ENCODE peak calls at places on chromosomes 16 and 17, in six cellular contexts. C is omental fat pad, M is fibroblast of mammary gland, S is astrocyte of the cerebellum, O is Calu3, G is nucleus accumbens. Z is an unnamed sample.

GRCh38 chr16:23485841-23486240 is 24.5 kb downstream of the GGA2 start:
- DNase-seq in C (no peak), M (no peak), S (no peak), O (no peak), G (no peak), Z (no peak)

GRCh38 chr17:77498056-77498785 is 357.5 kb downstream of the SEC14L1 start:
- DNase-seq in C (peak), M (no peak), S (no peak), O (no peak), G (no peak), Z (no peak)

GRCh38 chr16:57609541-57610401 is 18.7 kb upstream of the ADGRG1 start:
- DNase-seq in C (no peak), M (no peak), S (no peak), O (no peak), G (no peak), Z (no peak)

GRCh38 chr16:4911831-4912422 is 25.0 kb downstream of the PPL start:
- DNase-seq in C (no peak), M (no peak), S (no peak), O (no peak), G (no peak), Z (no peak)

GRCh38 chr17:69474171-69474831 is 59.8 kb downstream of the MAP2K6 start:
- DNase-seq in C (no peak), M (peak), S (no peak), O (no peak), G (no peak), Z (no peak)

GRCh38 chr17:31493656-31494155 is 102.2 kb downstream of the RAB11FIP4 start:
- DNase-seq in C (no peak), M (no peak), S (no peak), O (no peak), G (no peak), Z (no peak)

GRCh38 chr17:42287305-42288077 is 807 bp upstream of the STAT5A start:
- DNase-seq in C (peak), M (peak), S (no peak), O (no peak), G (no peak), Z (no peak)

GRCh38 chr16:30509081-30509480 is 17.3 kb downstream of the ZNF768 start:
- DNase-seq in C (no peak), M (no peak), S (no peak), O (no peak), G (no peak), Z (no peak)

GRCh38 chr17:75589017-75589918 is 1.7 kb downstream of the MYO15B start:
- DNase-seq in C (peak), M (peak), S (peak), O (peak), G (peak), Z (no peak)

GRCh38 chr17:36749493-36749892 is 148.1 kb downstream of the MRM1 start:
- DNase-seq in C (no peak), M (no peak), S (no peak), O (no peak), G (no peak), Z (no peak)

GRCh38 chr17:62717589-62718342 is 90.3 kb downstream of the MRC2 start:
- DNase-seq in C (no peak), M (no peak), S (no peak), O (no peak), G (no peak), Z (no peak)

GRCh38 chr16:85676466-85676865 is 12.3 kb downstream of the GINS2 start:
- DNase-seq in C (no peak), M (no peak), S (no peak), O (no peak), G (no peak), Z (no peak)

GRCh38 chr17:78197147-78197830 is 10.1 kb downstream of the AFMID start:
- DNase-seq in C (no peak), M (no peak), S (no peak), O (no peak), G (no peak), Z (no peak)

GRCh38 chr16:17134586-17134985 is 336.2 kb downstream of the XYLT1 start:
- DNase-seq in C (no peak), M (no peak), S (no peak), O (no peak), G (no peak), Z (no peak)

GRCh38 chr16:3456374-3456773 is 12.9 kb downstream of the NAA60 start:
- DNase-seq in C (no peak), M (peak), S (no peak), O (no peak), G (no peak), Z (no peak)

GRCh38 chr16:9381908-9382307 is 290.5 kb downstream of the HAPSTR1 start:
- DNase-seq in C (no peak), M (no peak), S (no peak), O (no peak), G (no peak), Z (no peak)

GRCh38 chr17:58969612-58970011 is 137.1 kb downstream of the TRIM37 start:
- DNase-seq in C (no peak), M (no peak), S (no peak), O (no peak), G (no peak), Z (no peak)

GRCh38 chr16:8611886-8612595 is 9.5 kb upstream of the METTL22 start:
- DNase-seq in C (no peak), M (peak), S (no peak), O (no peak), G (no peak), Z (no peak)

GRCh38 chr17:4772235-4772613 is 538 bp downstream of the TM4SF5 start:
- DNase-seq in C (no peak), M (no peak), S (no peak), O (no peak), G (no peak), Z (no peak)

GRCh38 chr17:74542727-74543383 is 3.1 kb downstream of the CD300C start:
- DNase-seq in C (no peak), M (no peak), S (no peak), O (no peak), G (no peak), Z (no peak)

GRCh38 chr16:57998484-57998883 is 2.0 kb downstream of the ZNF319 start:
- DNase-seq in C (no peak), M (peak), S (no peak), O (no peak), G (no peak), Z (no peak)